ENCODE peak calls at places on chromosomes 2 and 18, in seven cellular contexts. C is heart left ventricle; W is T-helper 22 cell; L is GM04504; N is stimulated activated CD4-positive, alpha-beta T cell treated with anti-CD3 and anti-CD28 coated beads, Interleukin-1b, Interleukin-23, amount 100 ng/mL, for 24 hours; M is DMS 273 treated with DMSO at 0.1 percent for 48 hours; X is fibroblast of mammary gland. J is an unnamed sample.

GRCh38 chr2:141707486-141707885 is 423.3 kb downstream of the LRP1B start:
- DNase-seq in W (no peak), C (no peak), X (no peak), N (no peak), L (no peak), M (no peak), J (no peak)

GRCh38 chr18:57961876-57962505 is 82.0 kb upstream of the NEDD4L start:
- DNase-seq in X (no peak), N (no peak), W (no peak), L (no peak), C (no peak), M (no peak), J (no peak)

GRCh38 chr18:36411745-36412168 is 114.2 kb downstream of the FHOD3 start:
- DNase-seq in W (no peak), C (no peak), X (peak; percentile 64), L (no peak), N (no peak), M (peak; percentile 57), J (no peak)

GRCh38 chr2:219492575-219492974 is 6.1 kb upstream of the GMPPA start:
- DNase-seq in N (no peak), L (no peak), X (no peak), M (no peak), C (no peak), W (no peak), J (no peak)

GRCh38 chr2:141393214-141393545 is 737.6 kb downstream of the LRP1B start:
- DNase-seq in W (no peak), X (no peak), C (no peak), L (no peak), M (no peak), N (no peak), J (no peak)

GRCh38 chr2:120108049-120108448 is 95.2 kb downstream of the EPB41L5 start:
- DNase-seq in N (no peak), C (no peak), W (no peak), L (peak; percentile 28), M (peak; percentile 2), X (peak; percentile 91), J (peak; percentile 22)

GRCh38 chr18:37540424-37541121 is 25.0 kb downstream of the CELF4 start:
- DNase-seq in N (no peak), X (no peak), L (no peak), W (no peak), M (no peak), C (no peak), J (no peak)

GRCh38 chr18:65988371-65988770 is 237.6 kb downstream of the CDH7 start:
- DNase-seq in M (no peak), N (no peak), X (no peak), L (no peak), C (no peak), W (no peak), J (no peak)

GRCh38 chr2:43331428-43331827 is 105.0 kb upstream of the ZFP36L2 start:
- DNase-seq in M (peak; percentile 20), N (no peak), X (no peak), W (no peak), C (no peak), L (no peak), J (no peak)

GRCh38 chr2:216698895-216699294 is 3.5 kb upstream of the IGFBP5 start:
- DNase-seq in L (peak; percentile 31), X (peak; percentile 71), N (no peak), W (no peak), C (no peak), M (peak; percentile 68), J (no peak)

GRCh38 chr18:32893915-32894314 is 121.1 kb upstream of the KLHL14 start:
- DNase-seq in W (no peak), X (peak; percentile 23), L (no peak), N (no peak), M (no peak), C (no peak), J (no peak)

GRCh38 chr2:172427990-172428840 is 829 bp downstream of the ITGA6 start:
- DNase-seq in L (no peak), N (peak; percentile 36), W (peak; percentile 38), C (peak; percentile 72), M (no peak), X (no peak), J (no peak)

GRCh38 chr2:111168528-111168929 is 47.8 kb downstream of the BCL2L11 start:
- DNase-seq in W (no peak), C (no peak), X (peak; percentile 82), N (peak; percentile 59), M (no peak), L (peak; percentile 48), J (no peak)

GRCh38 chr2:187698374-187699110 is 144.3 kb upstream of the TFPI start:
- DNase-seq in M (no peak), C (no peak), L (no peak), X (peak; percentile 1), W (no peak), N (no peak), J (no peak)

GRCh38 chr2:173934895-173935294 is 30.3 kb downstream of the SP3 start:
- DNase-seq in C (no peak), W (no peak), N (no peak), M (peak; percentile 17), L (no peak), X (no peak), J (no peak)

GRCh38 chr18:43589611-43590151 is 312.4 kb upstream of the SYT4 start:
- DNase-seq in X (no peak), W (no peak), M (no peak), L (no peak), C (peak; percentile 30), N (no peak), J (no peak)

GRCh38 chr18:1527805-1528204 is 623.1 kb downstream of the ADCYAP1 start:
- DNase-seq in C (no peak), L (no peak), X (no peak), M (no peak), N (no peak), W (no peak), J (no peak)

GRCh38 chr2:38214209-38214717 is 138.3 kb upstream of the CYP1B1 start:
- DNase-seq in M (no peak), W (no peak), N (no peak), C (no peak), X (no peak), L (no peak), J (no peak)

GRCh38 chr18:45608400-45608799 is 6.9 kb upstream of the SLC14A2 start:
- DNase-seq in X (no peak), N (no peak), W (no peak), L (no peak), M (no peak), C (no peak), J (no peak)

GRCh38 chr2:223943561-223944008 is 1.6 kb downstream of the WDFY1 start:
- DNase-seq in X (peak; percentile 59), W (no peak), L (no peak), N (no peak), M (no peak), C (no peak), J (no peak)

GRCh38 chr2:174336403-174337336 is 1.9 kb downstream of the SP9 start:
- DNase-seq in L (peak; percentile 17), N (no peak), C (peak; percentile 73), X (no peak), M (peak; percentile 37), W (no peak), J (no peak)

GRCh38 chr18:58231930-58232329 is 187.9 kb downstream of the NEDD4L start:
- DNase-seq in C (no peak), W (no peak), L (no peak), M (no peak), N (no peak), X (peak; percentile 29), J (no peak)

GRCh38 chr2:219539926-219540678 is 3.5 kb downstream of the CHPF start:
- DNase-seq in M (no peak), L (no peak), X (no peak), N (no peak), W (no peak), C (no peak), J (no peak)

GRCh38 chr18:75124551-75124950 is 84.4 kb downstream of the PTGR3 start:
- DNase-seq in N (no peak), W (no peak), M (no peak), L (no peak), C (no peak), X (no peak), J (no peak)